ENCODE peak calls at places on chromosomes 16 and 17, in four cellular contexts. W is heart left ventricle, Y is left lung, A is psoas muscle. D is an unnamed sample.

GRCh38 chr17:44602970-44603369 is 45.7 kb downstream of the FZD2 start:
- DNase-seq in W (no peak), Y (no peak), A (no peak), D (no peak)

GRCh38 chr16:86086471-86086870 is 187.5 kb downstream of the IRF8 start:
- DNase-seq in W (no peak), Y (no peak), A (no peak), D (no peak)

GRCh38 chr16:51507286-51507685 is 356.2 kb upstream of the SALL1 start:
- DNase-seq in W (no peak), Y (no peak), A (no peak), D (no peak)

GRCh38 chr17:59848778-59849177 is 44.0 kb downstream of the TUBD1 start:
- DNase-seq in W (no peak), Y (peak; percentile 92), A (peak; percentile 72), D (peak; percentile 40)

GRCh38 chr16:31440511-31441184 is 1.9 kb downstream of the ZNF843 start:
- DNase-seq in W (no peak), Y (no peak), A (no peak), D (no peak)

GRCh38 chr16:54932737-54933254 is 2.1 kb downstream of the IRX5 start:
- DNase-seq in W (no peak), Y (peak; percentile 69), A (no peak), D (no peak)

GRCh38 chr17:77691216-77692085 is 267.1 kb upstream of the TNRC6C start:
- DNase-seq in W (no peak), Y (no peak), A (no peak), D (no peak)

GRCh38 chr16:25258856-25259179 is 1.2 kb upstream of the ZKSCAN2 start:
- DNase-seq in W (no peak), Y (no peak), A (no peak), D (no peak)

GRCh38 chr16:63776437-63776836 is 1345.4 kb downstream of the CDH11 start:
- DNase-seq in W (no peak), Y (no peak), A (no peak), D (no peak)

GRCh38 chr17:39194089-39194984 is 3.1 kb downstream of the CACNB1 start:
- DNase-seq in W (peak; percentile 74), Y (no peak), A (peak; percentile 91), D (no peak)

GRCh38 chr16:19810817-19811731 is 73.6 kb downstream of the GPRC5B start:
- DNase-seq in W (no peak), Y (no peak), A (no peak), D (no peak)

GRCh38 chr16:90007015-90007414 is 12.2 kb downstream of the DBNDD1 start:
- DNase-seq in W (no peak), Y (no peak), A (no peak), D (no peak)

GRCh38 chr17:60006160-60006559 is 41.6 kb upstream of the RNFT1 start:
- DNase-seq in W (no peak), Y (no peak), A (no peak), D (no peak)

GRCh38 chr16:57859331-57859730 is 57.0 kb upstream of the KIFC3 start:
- DNase-seq in W (no peak), Y (no peak), A (no peak), D (no peak)

GRCh38 chr17:38598536-38598935 is 7.2 kb downstream of the SRCIN1 start:
- DNase-seq in W (no peak), Y (no peak), A (no peak), D (no peak)

GRCh38 chr16:57316390-57317017 is 32.0 kb upstream of the PLLP start:
- DNase-seq in W (peak; percentile 77), Y (no peak), A (peak; percentile 28), D (no peak)

GRCh38 chr17:7651097-7651958 is 602 bp downstream of the ATP1B2 start:
- DNase-seq in W (no peak), Y (no peak), A (no peak), D (no peak)

GRCh38 chr17:5123343-5124124 is 7.7 kb downstream of the USP6 start:
- DNase-seq in W (peak; percentile 0), Y (no peak), A (no peak), D (peak; percentile 8)

GRCh38 chr16:77943770-77944169 is 78.6 kb upstream of the CLEC3A start:
- DNase-seq in W (no peak), Y (no peak), A (no peak), D (no peak)

GRCh38 chr17:50184057-50184456 is 17.4 kb downstream of the COL1A1 start:
- DNase-seq in W (no peak), Y (peak; percentile 28), A (no peak), D (no peak)

GRCh38 chr16:9797306-9797705 is 384.9 kb downstream of the GRIN2A start:
- DNase-seq in W (peak; percentile 30), Y (no peak), A (no peak), D (no peak)

GRCh38 chr16:67652578-67653130 is 7.4 kb downstream of the ACD start:
- DNase-seq in W (no peak), Y (peak; percentile 74), A (no peak), D (no peak)

GRCh38 chr16:67651847-67652246 is 6.9 kb downstream of the CARMIL2 start:
- DNase-seq in W (no peak), Y (peak; percentile 45), A (no peak), D (no peak)

GRCh38 chr16:67654069-67654911 is 5.8 kb downstream of the ACD start:
- DNase-seq in W (no peak), Y (peak; percentile 71), A (no peak), D (no peak)

GRCh38 chr16:67655363-67655762 is 4.7 kb downstream of the ACD start:
- DNase-seq in W (no peak), Y (peak; percentile 16), A (no peak), D (no peak)

DNA sequence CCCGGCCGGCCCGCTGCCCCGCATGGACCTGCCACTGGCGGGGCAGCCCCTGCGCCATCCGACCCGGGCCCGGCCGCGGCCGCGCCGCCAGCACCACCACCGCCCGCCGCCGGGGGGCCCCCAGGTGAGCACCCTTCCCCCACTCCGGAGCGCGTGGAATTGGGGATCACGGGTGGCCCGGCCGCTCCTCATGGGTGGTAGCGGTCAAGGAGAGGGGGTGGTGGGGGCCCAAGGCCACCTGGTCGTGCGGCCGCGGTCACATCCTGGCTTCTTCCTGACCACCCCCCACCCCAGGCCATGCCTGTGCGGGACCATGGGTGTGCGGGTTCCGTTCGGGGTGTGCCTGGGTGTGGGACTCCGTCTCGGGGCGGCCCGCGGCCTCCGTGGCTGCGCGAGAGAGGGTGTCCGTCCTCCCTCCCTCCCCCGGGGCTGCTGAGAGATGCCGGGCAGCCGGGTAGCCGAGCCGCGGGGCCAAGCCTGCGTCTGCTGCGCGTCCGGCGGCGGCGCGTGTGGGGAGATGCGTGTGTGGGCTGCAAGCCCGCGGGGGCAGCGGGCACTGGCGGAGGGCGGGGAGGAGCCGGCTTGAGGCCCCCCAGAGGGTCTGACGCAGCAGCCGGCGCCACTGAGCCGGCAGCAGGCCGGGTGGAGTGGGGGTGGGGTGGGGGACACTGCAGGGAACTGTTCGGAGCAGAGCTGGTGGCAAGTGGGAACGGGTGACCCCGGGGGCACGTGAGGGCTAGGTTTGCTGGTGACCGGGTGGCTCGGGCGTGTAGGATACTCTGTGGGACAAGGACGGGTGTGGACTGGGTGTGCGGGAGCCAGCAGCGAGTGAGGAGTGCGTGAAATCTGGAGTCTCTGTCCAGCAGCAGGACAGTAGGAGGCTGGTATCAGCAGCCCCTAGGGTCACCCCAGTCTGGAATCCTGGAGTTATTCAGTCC is 6.7 kb downstream of the ACD start:
- DNase-seq in W (no peak), Y (peak; percentile 80), A (no peak), D (no peak)
- TF ChIP-seq CTCF in W (no peak), Y (no peak), A (peak; percentile 25), D (no peak)

GRCh38 chr17:82408938-82409318 is 9.2 kb upstream of the HEXD start:
- DNase-seq in W (no peak), Y (no peak), A (no peak), D (no peak)
- TF ChIP-seq CTCF in W (no peak), Y (no peak), A (no peak), D (no peak)

GRCh38 chr17:21249911-21250703 is 3.1 kb downstream of the NATD1 start:
- DNase-seq in W (no peak), Y (no peak), A (no peak), D (no peak)

GRCh38 chr17:21252289-21252874 is 828 bp downstream of the NATD1 start:
- DNase-seq in W (no peak), Y (no peak), A (no peak), D (no peak)

GRCh38 chr17:21251611-21252010 is 1.6 kb downstream of the NATD1 start:
- DNase-seq in W (no peak), Y (no peak), A (no peak), D (no peak)

GRCh38 chr17:21249086-21249795 is 4.0 kb downstream of the NATD1 start:
- DNase-seq in W (no peak), Y (no peak), A (no peak), D (no peak)

GRCh38 chr17:21250719-21251305 is 2.4 kb downstream of the NATD1 start:
- DNase-seq in W (no peak), Y (no peak), A (no peak), D (no peak)
- TF ChIP-seq CTCF in W (no peak), Y (no peak), A (no peak), D (no peak)

DNA sequence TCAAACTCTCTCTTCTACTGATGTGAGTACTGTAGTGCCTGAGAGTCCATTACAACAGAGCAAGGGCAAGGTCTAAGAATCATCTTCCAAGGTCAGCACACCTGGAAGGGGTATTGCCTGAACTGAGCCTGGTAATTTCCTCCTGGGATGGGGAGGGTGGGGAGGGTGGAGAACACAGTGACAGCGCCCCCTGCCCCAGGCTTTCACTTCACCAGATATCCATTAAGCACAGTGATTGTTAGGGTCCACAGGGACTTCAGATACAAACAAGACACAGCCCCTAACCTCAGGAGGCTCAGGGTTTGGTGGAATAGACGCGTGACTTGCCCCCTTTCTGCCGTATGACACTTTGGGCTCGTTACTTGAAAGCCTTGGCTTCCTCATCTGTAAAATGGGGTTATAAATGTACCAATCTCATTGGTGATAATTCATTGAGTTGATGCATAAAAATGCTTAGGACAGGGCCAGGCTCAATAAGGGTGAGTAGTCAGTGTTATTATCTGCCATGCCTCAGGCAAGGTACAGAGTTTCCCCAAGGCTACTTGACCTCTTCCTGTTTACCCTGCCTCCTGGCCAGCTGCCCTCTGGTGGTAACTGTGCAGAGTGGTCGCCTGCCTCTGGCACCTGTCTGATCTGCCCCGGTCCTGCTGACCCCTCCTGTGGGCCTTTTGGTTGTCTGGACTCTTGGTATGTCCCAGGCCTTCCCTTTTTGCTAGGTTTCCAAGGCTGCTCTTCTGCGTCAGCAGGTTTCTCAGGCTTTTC is 13.1 kb upstream of the BRD7 start:
- DNase-seq in W (no peak), Y (no peak), A (no peak), D (no peak)
- TF ChIP-seq CTCF in W (no peak), Y (no peak), A (no peak), D (no peak)

DNA sequence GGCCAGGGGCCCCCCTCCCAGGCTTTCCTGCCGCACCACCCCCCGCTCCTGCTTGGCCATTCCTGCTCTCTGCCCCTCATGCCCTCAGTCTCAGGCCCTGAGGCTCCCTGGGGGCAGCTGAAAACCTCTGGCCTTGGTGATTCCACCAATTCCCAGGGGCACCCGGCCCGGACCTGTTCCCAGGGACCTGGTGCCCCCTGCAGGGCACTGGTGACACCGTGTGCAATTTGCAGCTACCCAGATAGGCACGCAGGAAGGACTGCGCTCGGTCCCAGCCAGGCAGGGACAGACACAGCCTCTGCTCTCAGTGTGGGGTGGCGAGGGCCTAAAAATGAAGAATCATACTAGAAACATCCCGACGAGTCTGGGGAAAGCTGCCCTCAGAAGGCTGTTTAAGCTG is 13.4 kb downstream of the WFDC1 start:
- DNase-seq in W (peak; percentile 24), Y (no peak), A (peak; percentile 25), D (no peak)
- TF ChIP-seq CTCF in W (peak; percentile 60), Y (peak; percentile 57), A (peak; percentile 31), D (no peak)

GRCh38 chr16:10949424-10949970 is 5.1 kb downstream of the CLEC16A start:
- DNase-seq in W (no peak), Y (no peak), A (no peak), D (peak; percentile 74)
- TF ChIP-seq CTCF in W (no peak), Y (peak; percentile 44), A (no peak), D (no peak)

D was measured in activated B cell treated with CpG ODN at 0.5 μM for 24 hours.